ENCODE peak calls at places on chromosomes 16 and 17, in four cellular contexts. H, J, T and R are unnamed samples.

GRCh38 chr16:19329932-19330331 is 44.4 kb downstream of the CLEC19A start:
- DNase-seq in T (no peak), H (no peak), J (no peak), R (no peak)

GRCh38 chr17:21013983-21014382 is 28.8 kb downstream of the USP22 start:
- DNase-seq in H (no peak), J (no peak), T (no peak), R (no peak)

GRCh38 chr16:31920373-31920772 is 46.8 kb downstream of the ZNF267 start:
- DNase-seq in J (no peak), H (no peak), T (no peak), R (no peak)

GRCh38 chr16:88451586-88452484 is 1.2 kb upstream of the ZFPM1 start:
- DNase-seq in J (no peak), H (no peak), T (peak; percentile 53), R (no peak)

GRCh38 chr17:83200746-83201145 is 121.3 kb downstream of the METRNL start:
- DNase-seq in T (no peak), J (no peak), H (no peak), R (no peak)

GRCh38 chr17:70095455-70095854 is 20.4 kb downstream of the KCNJ16 start:
- DNase-seq in H (no peak), J (no peak), T (no peak), R (no peak)

GRCh38 chr17:48537316-48537715 is 6.5 kb upstream of the HOXB1 start:
- DNase-seq in T (no peak), H (no peak), J (no peak), R (no peak)

GRCh38 chr17:65362826-65363225 is 198.6 kb downstream of the AXIN2 start:
- DNase-seq in T (no peak), H (no peak), J (no peak), R (no peak)

GRCh38 chr17:336110-337021 is 16.2 kb downstream of the RPH3AL start:
- DNase-seq in T (peak; percentile 90), J (peak; percentile 78), H (no peak), R (peak; percentile 81)

GRCh38 chr16:68298907-68299515 is 11.7 kb downstream of the SLC7A6OS start:
- DNase-seq in T (no peak), J (peak; percentile 79), H (no peak), R (no peak)

GRCh38 chr16:66205287-66206167 is 161.0 kb upstream of the CDH5 start:
- DNase-seq in J (peak; percentile 11), H (no peak), T (no peak), R (peak; percentile 19)

GRCh38 chr16:4935231-4935855 is 1.6 kb downstream of the PPL start:
- DNase-seq in J (peak; percentile 87), H (no peak), T (peak; percentile 62), R (peak; percentile 93)
- H3K4me1 ChIP-seq in J (no peaks in the 10 kb centered on the region), H (peaks cover 21% of the 10 kb centered on the region), T (no peaks in the 10 kb centered on the region), R (peaks cover 12% of the 10 kb centered on the region)

GRCh38 chr16:54193656-54194007 is 93.0 kb downstream of the IRX3 start:
- DNase-seq in H (no peak), J (peak; percentile 80), T (peak; percentile 73), R (peak; percentile 83)

GRCh38 chr16:54191592-54191991 is 95.0 kb downstream of the IRX3 start:
- DNase-seq in H (no peak), J (no peak), T (no peak), R (no peak)

GRCh38 chr16:54191163-54191562 is 95.4 kb downstream of the IRX3 start:
- DNase-seq in J (no peak), H (no peak), T (no peak), R (no peak)

GRCh38 chr16:54193013-54193655 is 93.5 kb downstream of the IRX3 start:
- DNase-seq in J (no peak), T (no peak), H (no peak), R (no peak)

GRCh38 chr16:54194008-54194731 is 92.4 kb downstream of the IRX3 start:
- DNase-seq in T (peak; percentile 45), H (no peak), J (peak; percentile 74), R (peak; percentile 72)
- H3K4me3 ChIP-seq in T (no peak overlapping the region), H (no peak overlapping the region), J (no peak overlapping the region), R (no peak overlapping the region)

GRCh38 chr17:57941384-57942370 is 13.5 kb downstream of the CUEDC1 start:
- DNase-seq in H (no peak), J (no peak), T (no peak), R (no peak)

GRCh38 chr17:57940217-57940616 is 15.0 kb downstream of the CUEDC1 start:
- DNase-seq in T (no peak), J (no peak), H (no peak), R (no peak)

GRCh38 chr17:57943140-57943539 is 12.1 kb downstream of the CUEDC1 start:
- DNase-seq in J (no peak), T (no peak), H (no peak), R (no peak)

GRCh38 chr17:57939797-57940196 is 15.4 kb downstream of the CUEDC1 start:
- DNase-seq in T (no peak), J (no peak), H (no peak), R (no peak)

DNA sequence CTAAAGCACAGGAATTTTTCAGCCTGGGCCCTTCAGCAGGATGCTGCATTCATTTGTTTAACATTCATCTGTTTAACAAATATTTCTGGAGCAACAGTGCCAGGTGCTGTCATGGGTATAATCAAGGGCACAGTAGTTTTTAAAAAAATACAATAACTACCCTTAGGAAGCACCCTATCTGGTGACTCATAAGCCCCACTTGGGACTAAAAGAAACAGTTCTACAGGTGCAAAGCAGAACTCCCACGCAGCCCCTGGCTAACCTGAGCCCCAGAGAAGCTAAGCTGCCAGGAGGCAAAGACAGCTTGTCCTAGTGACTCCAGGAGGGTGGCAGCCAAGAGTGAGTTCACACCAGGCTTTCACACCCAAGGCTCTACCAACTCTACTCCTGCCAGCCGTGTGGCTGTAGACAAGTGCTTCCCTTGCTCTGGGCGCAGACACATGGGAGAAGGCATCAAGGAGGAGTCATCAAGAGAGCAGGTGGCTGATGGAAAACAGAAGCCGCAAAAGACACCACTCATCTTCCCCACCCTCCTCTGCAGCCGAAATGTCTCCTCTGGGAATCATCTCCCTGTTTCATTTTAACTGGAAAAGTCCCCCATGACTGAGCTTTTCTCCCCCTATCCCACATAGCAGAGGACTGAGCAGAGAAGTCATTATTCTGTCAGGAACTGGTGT is 14.4 kb downstream of the CUEDC1 start:
- DNase-seq in H (no peak), T (no peak), J (no peak), R (no peak)
- H3K4me1 ChIP-seq in H (peaks cover 81% of the 10 kb centered on the region), T (peaks cover 6% of the 10 kb centered on the region), J (no peaks in the 10 kb centered on the region), R (peaks cover 38% of the 10 kb centered on the region)

DNA sequence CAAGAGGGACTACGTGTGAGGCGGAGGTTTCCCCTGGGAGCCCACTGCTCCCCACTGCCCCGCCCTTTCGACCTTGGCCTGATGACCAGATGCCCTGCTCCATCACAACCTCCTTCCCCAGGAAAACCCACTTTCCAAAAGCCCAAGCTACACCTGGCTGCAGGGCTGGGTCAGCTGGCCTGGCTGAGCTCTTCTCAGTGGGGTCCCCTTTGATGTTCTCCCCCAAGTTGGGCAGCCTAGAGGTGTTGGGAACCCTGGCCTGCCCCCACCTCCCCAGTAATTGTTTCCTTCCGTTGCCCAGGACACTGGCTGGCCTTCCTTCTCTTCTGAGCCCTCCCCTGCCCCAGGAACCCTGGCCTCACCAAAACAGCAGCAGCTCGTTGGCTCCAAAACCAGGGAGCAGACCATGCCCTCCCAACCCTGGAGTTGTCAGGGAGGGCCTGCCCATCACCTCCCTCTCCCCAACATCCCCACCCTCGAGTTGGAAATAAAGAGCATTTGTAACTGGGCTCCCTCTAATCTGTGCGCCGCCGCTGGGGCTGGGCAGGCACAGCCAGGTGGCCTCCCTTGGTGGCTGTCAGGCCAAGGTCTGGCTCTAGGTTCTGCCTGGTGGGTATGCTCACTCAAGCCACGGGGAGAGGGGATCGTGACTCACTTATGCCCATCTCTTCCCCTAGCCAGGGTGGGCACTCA is 1.4 kb downstream of the CLDN9 start:
- DNase-seq in J (no peak), H (no peak), T (no peak), R (no peak)
- H3K4me3 ChIP-seq in J (no peak overlapping the region), H (no peak overlapping the region), T (no peak overlapping the region), R (no peak overlapping the region)

DNA sequence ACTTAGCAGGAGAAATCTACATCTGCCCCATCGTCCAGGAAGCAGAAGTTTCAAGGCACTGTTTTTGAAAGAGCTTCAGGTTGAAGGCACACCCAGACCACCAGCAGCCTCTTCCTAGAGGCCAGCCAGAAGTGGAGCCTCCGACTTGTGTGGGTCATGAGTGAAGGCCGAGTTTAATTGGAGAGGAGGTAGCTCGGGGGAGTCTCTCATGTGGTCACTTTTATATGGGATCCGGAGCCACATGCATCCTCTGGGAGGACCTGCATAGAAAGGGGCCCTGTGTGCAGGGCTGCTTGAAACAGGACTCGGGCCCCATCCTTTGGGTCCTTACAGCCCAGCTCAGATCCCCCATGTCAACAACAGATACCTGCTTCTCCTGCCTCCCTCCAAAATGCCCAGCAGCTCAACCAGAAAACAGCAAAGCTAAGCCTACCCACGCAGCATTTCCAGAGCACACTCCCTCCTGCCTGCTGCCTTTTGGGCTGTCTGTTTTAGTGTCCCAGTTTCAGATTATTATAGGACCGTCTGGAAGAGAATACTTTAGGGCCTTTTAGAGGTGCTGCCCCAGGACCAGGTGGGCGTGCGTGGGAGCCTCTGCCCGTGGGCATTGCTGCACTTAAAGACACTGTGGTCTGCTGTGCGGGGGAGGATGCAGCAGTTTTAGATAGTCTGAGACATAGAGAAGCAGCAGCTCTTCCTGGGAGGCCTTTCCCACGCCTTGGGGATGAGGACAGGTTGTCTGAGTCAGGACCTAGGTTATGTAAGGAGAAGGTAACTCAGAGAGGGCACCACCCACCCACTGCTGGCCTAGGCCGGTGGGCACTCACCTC is 29.5 kb downstream of the MPRIP start:
- DNase-seq in J (no peak), T (no peak), H (no peak), R (no peak)
- H3K4me1 ChIP-seq in J (no peaks in the 10 kb centered on the region), T (peaks cover 16% of the 10 kb centered on the region), H (peaks cover 11% of the 10 kb centered on the region), R (peaks cover 32% of the 10 kb centered on the region)

DNA sequence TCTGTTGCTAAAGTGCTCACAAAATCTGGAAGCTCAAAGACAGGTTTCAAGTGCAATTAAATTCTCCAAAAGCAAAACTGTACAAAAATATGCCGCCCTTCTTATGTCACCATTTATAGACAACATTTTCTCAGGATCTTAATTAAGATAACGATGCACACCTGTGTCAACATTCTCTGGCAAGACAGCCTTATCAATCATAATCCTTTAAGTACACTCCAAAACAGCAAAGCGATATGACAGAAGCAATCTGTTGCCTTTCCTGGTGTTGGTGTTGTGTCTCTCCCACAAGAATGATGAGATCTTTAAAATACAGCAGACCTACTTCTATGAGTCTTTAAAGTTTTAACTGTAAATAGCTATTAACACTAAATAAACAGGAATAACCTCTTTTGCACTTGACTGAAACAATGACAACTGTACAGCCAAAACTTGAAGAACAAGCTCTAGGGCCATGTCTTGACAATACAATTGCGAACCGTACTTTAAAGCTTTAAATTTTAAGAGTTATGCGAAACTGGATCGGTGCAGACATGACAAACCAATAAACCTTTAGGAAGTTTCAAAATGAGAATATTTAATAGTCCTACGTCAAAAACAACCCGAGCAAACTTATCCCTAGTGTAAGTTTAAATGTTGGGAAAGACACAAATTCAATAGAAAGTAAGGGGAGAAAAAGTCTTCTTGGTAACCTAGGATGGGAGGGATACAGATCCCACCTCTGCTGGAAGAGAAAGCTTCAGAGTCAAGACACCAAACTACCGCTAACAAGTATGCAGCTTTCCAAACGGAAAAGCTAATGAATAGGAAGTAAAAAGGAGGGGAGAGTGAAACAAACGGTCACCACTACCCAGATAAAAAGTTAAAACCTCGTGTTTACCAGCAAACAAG is 3.3 kb upstream of the IRX5 start:
- DNase-seq in J (no peak), T (no peak), H (no peak), R (no peak)
- H3K4me3 ChIP-seq in J (peak overlapping the region; percentile 57), T (peak overlapping the region; percentile 59), H (peak overlapping the region; percentile 61), R (peak overlapping the region; percentile 19)

DNA sequence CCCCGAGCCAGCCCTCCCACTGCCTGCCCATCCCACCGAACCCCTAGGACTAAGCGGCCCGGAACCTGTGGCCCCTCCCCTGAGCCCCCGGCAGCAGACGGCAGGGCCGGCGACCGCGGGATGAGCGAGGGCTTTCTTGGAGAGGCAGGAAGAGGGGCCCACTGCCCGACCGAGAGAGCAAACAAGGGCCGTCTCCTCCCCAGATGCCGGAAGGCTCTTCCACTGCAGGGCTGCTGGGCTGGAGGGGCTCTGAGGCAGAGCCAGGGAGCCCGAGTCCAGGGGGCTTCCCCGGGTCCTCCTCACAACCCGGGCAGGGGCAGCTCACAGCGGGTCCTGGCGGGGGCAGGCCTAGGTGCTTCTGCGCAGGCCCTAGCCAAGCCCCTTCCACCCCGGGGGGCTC is 2.9 kb downstream of the PERCC1 start:
- DNase-seq in T (no peak), J (no peak), H (no peak), R (no peak)
- H3K4me1 ChIP-seq in T (no peaks in the 10 kb centered on the region), J (no peaks in the 10 kb centered on the region), H (no peaks in the 10 kb centered on the region), R (no peaks in the 10 kb centered on the region)